ENCODE peak calls at places on chromosomes 6 and 20, in eight cellular contexts. T is amygdala, O is foreskin fibroblast, U is lower lobe of right lung, H is LoVo, N is astrocyte of the spinal cord, A is left ventricle myocardium inferior, L is T-helper 2 cell. W is an unnamed sample.

GRCh38 chr6:41917528-41917927 is 3.4 kb downstream of the MED20 start:
- DNase-seq in A (no peak), O (peak), H (peak), L (no peak), N (peak), U (no peak), T (no peak), W (no peak)

GRCh38 chr20:48463916-48464315 is 363.9 kb downstream of the PREX1 start:
- DNase-seq in O (peak), H (no peak), N (no peak), L (no peak), T (no peak), U (no peak), A (no peak), W (no peak)

GRCh38 chr6:17820055-17820454 is 113.3 kb upstream of the NUP153 start:
- DNase-seq in N (no peak), L (peak), A (no peak), U (no peak), H (no peak), O (no peak), T (no peak), W (no peak)

GRCh38 chr6:33769248-33769821 is 19.6 kb downstream of the LEMD2 start:
- DNase-seq in N (no peak), O (no peak), A (no peak), T (no peak), U (no peak), H (no peak), L (no peak), W (no peak)

GRCh38 chr20:36441416-36441815 is 99.9 kb upstream of the MYL9 start:
- DNase-seq in A (no peak), O (no peak), U (no peak), H (no peak), L (no peak), T (no peak), N (no peak), W (no peak)

GRCh38 chr20:50913976-50914375 is 17.3 kb downstream of the ADNP start:
- DNase-seq in H (no peak), U (no peak), L (peak), O (peak), A (no peak), N (peak), T (no peak), W (no peak)

GRCh38 chr6:14192186-14192788 is 74.7 kb downstream of the CD83 start:
- DNase-seq in T (no peak), L (no peak), U (no peak), H (no peak), A (no peak), N (no peak), O (no peak), W (peak)

GRCh38 chr6:85641522-85641915 is 1.2 kb downstream of the SYNCRIP start:
- DNase-seq in N (no peak), A (no peak), T (no peak), O (peak), L (no peak), H (peak), U (no peak), W (no peak)

GRCh38 chr6:5763871-5764270 is 242.9 kb downstream of the NRN1 start:
- DNase-seq in U (no peak), T (no peak), N (peak), H (no peak), L (no peak), O (peak), A (no peak), W (no peak)

GRCh38 chr20:7959484-7959883 is 19.2 kb upstream of the HAO1 start:
- DNase-seq in L (no peak), T (no peak), A (no peak), U (no peak), N (no peak), O (no peak), H (no peak), W (no peak)

GRCh38 chr20:10319855-10320254 is 101.2 kb downstream of the SNAP25 start:
- DNase-seq in L (no peak), T (peak), H (no peak), N (no peak), O (no peak), U (no peak), A (no peak), W (no peak)

GRCh38 chr6:136410201-136411027 is 120.8 kb upstream of the BCLAF1 start:
- DNase-seq in O (peak), L (peak), T (no peak), U (no peak), H (no peak), A (no peak), N (peak), W (no peak)

GRCh38 chr20:22004946-22005345 is 299.5 kb downstream of the PAX1 start:
- DNase-seq in H (no peak), A (no peak), O (no peak), U (no peak), N (no peak), T (no peak), L (no peak), W (no peak)

GRCh38 chr6:45430590-45431202 is 53.0 kb upstream of the SUPT3H start:
- DNase-seq in A (no peak), L (no peak), N (no peak), H (no peak), O (no peak), T (no peak), U (no peak), W (no peak)

GRCh38 chr20:23926941-23927872 is 47.7 kb upstream of the CST5 start:
- DNase-seq in O (peak), N (no peak), U (no peak), H (no peak), T (no peak), L (peak), A (no peak), W (no peak)

GRCh38 chr20:17021481-17021880 is 205.4 kb upstream of the PCSK2 start:
- DNase-seq in A (no peak), H (no peak), U (no peak), T (no peak), L (no peak), N (no peak), O (no peak), W (no peak)

GRCh38 chr6:138504764-138505689 is 5.7 kb upstream of the NHSL1 start:
- DNase-seq in U (no peak), L (no peak), H (peak), T (no peak), N (no peak), A (no peak), O (no peak), W (no peak)

W was measured in heart right ventricle.